ENCODE peak calls at places on chromosome 9, in five cellular contexts. One of them, this sample, is unnamed.

GRCh38 chr9:15927131-15927530 is 374.3 kb downstream of the CCDC171 start:
- DNase-seq in heart right ventricle: no peak
- DNase-seq in fibroblast of lung: peak; percentile 59
- DNase-seq in HCT116: no peak
- DNase-seq in cardiac fibroblast: peak; percentile 61
- DNase-seq in this sample: no peak

GRCh38 chr9:123475407-123475806 is 119.4 kb downstream of the CRB2 start:
- DNase-seq in heart right ventricle: no peak
- DNase-seq in cardiac fibroblast: no peak
- DNase-seq in HCT116: no peak
- DNase-seq in fibroblast of lung: no peak
- DNase-seq in this sample: no peak

GRCh38 chr9:122562134-122562760 is 9.3 kb downstream of the OR1N2 start:
- DNase-seq in cardiac fibroblast: no peak
- DNase-seq in fibroblast of lung: no peak
- DNase-seq in heart right ventricle: no peak
- DNase-seq in HCT116: no peak
- DNase-seq in this sample: no peak

GRCh38 chr9:33139421-33140228 is 27.5 kb downstream of the B4GALT1 start:
- DNase-seq in HCT116: no peak
- DNase-seq in heart right ventricle: peak; percentile 86
- DNase-seq in cardiac fibroblast: peak; percentile 97
- DNase-seq in fibroblast of lung: peak; percentile 84
- DNase-seq in this sample: peak; percentile 89

GRCh38 chr9:136154943-136155342 is 36.3 kb upstream of the TMEM250 start:
- DNase-seq in cardiac fibroblast: no peak
- DNase-seq in HCT116: no peak
- DNase-seq in heart right ventricle: no peak
- DNase-seq in fibroblast of lung: no peak
- DNase-seq in this sample: no peak

GRCh38 chr9:106878943-106879916 is 16.3 kb downstream of the ZNF462 start:
- DNase-seq in fibroblast of lung: peak; percentile 98
- DNase-seq in HCT116: no peak
- DNase-seq in cardiac fibroblast: peak; percentile 96
- DNase-seq in heart right ventricle: peak; percentile 84
- DNase-seq in this sample: peak; percentile 72

GRCh38 chr9:6645153-6646027 is at the start of gene GLDC:
- DNase-seq in cardiac fibroblast: peak; percentile 5
- DNase-seq in HCT116: peak; percentile 79
- DNase-seq in heart right ventricle: peak; percentile 12
- DNase-seq in fibroblast of lung: peak; percentile 20
- DNase-seq in this sample: no peak

GRCh38 chr9:96022445-96023031 is 147.0 kb downstream of the ERCC6L2 start:
- DNase-seq in fibroblast of lung: no peak
- DNase-seq in HCT116: no peak
- DNase-seq in cardiac fibroblast: no peak
- DNase-seq in heart right ventricle: peak; percentile 34
- DNase-seq in this sample: no peak

GRCh38 chr9:87853843-87854242 is 28.8 kb upstream of the SPATA31E1 start:
- DNase-seq in heart right ventricle: no peak
- DNase-seq in cardiac fibroblast: no peak
- DNase-seq in HCT116: no peak
- DNase-seq in fibroblast of lung: no peak
- DNase-seq in this sample: no peak

GRCh38 chr9:124045076-124045829 is 33.7 kb downstream of the LHX2 start:
- DNase-seq in heart right ventricle: peak; percentile 76
- DNase-seq in cardiac fibroblast: peak; percentile 84
- DNase-seq in HCT116: no peak
- DNase-seq in fibroblast of lung: peak; percentile 11
- DNase-seq in this sample: no peak

GRCh38 chr9:109627042-109627441 is 128.9 kb upstream of the PTPN3 start:
- DNase-seq in HCT116: no peak
- DNase-seq in cardiac fibroblast: no peak
- DNase-seq in fibroblast of lung: no peak
- DNase-seq in heart right ventricle: peak; percentile 33
- DNase-seq in this sample: no peak

GRCh38 chr9:110189001-110189400 is 19.0 kb downstream of the C9orf152 start:
- DNase-seq in cardiac fibroblast: no peak
- DNase-seq in fibroblast of lung: no peak
- DNase-seq in HCT116: no peak
- DNase-seq in heart right ventricle: no peak
- DNase-seq in this sample: no peak

GRCh38 chr9:117945286-117945685 is 241.1 kb downstream of the TLR4 start:
- DNase-seq in cardiac fibroblast: no peak
- DNase-seq in HCT116: no peak
- DNase-seq in fibroblast of lung: no peak
- DNase-seq in heart right ventricle: no peak
- DNase-seq in this sample: no peak

GRCh38 chr9:113313276-113313675 is 10.1 kb upstream of the RNF183 start:
- DNase-seq in heart right ventricle: no peak
- DNase-seq in cardiac fibroblast: no peak
- DNase-seq in fibroblast of lung: no peak
- DNase-seq in HCT116: no peak
- DNase-seq in this sample: no peak

GRCh38 chr9:111866976-111867375 is 29.6 kb upstream of the UGCG start:
- DNase-seq in cardiac fibroblast: peak; percentile 78
- DNase-seq in fibroblast of lung: peak; percentile 86
- DNase-seq in heart right ventricle: no peak
- DNase-seq in HCT116: no peak
- DNase-seq in this sample: no peak

GRCh38 chr9:131728961-131729360 is 10.9 kb downstream of the RAPGEF1 start:
- DNase-seq in fibroblast of lung: no peak
- DNase-seq in HCT116: no peak
- DNase-seq in heart right ventricle: no peak
- DNase-seq in cardiac fibroblast: no peak
- DNase-seq in this sample: no peak

GRCh38 chr9:78685471-78685870 is 388.5 kb downstream of the PSAT1 start:
- DNase-seq in HCT116: no peak
- DNase-seq in fibroblast of lung: peak; percentile 40
- DNase-seq in heart right ventricle: no peak
- DNase-seq in cardiac fibroblast: no peak
- DNase-seq in this sample: no peak

GRCh38 chr9:131290039-131290766 is 680 bp downstream of the PLPP7 start:
- DNase-seq in HCT116: no peak
- DNase-seq in heart right ventricle: no peak
- DNase-seq in fibroblast of lung: no peak
- DNase-seq in cardiac fibroblast: no peak
- DNase-seq in this sample: no peak

GRCh38 chr9:110835859-110836271 is 167.3 kb downstream of the MUSK start:
- DNase-seq in heart right ventricle: no peak
- DNase-seq in cardiac fibroblast: peak; percentile 10
- DNase-seq in fibroblast of lung: peak; percentile 86
- DNase-seq in HCT116: no peak
- DNase-seq in this sample: no peak

DNA sequence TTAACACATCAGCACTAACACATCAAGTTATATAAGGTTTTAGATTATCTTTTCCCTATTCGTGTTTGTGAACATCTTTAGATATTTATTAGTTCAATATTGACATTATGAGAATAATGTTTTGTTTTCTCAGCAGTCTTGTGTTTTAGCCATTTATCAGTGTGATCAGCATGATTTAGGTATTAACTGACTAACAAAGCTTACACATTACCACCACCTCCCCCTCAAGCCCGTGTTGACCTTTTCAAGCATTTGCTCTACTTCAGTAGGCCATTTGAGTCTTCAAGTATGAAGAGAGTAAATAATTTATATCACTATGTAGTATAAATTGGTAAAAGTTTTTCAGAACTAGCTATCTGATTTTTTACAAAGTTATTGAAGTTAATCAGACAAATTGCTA is 6.9 kb downstream of the PBX3 start:
- DNase-seq in cardiac fibroblast: no peak
- DNase-seq in fibroblast of lung: peak; percentile 25
- DNase-seq in heart right ventricle: no peak
- DNase-seq in HCT116: no peak
- DNase-seq in this sample: no peak
- H3K4me3 ChIP-seq in cardiac fibroblast: no peak overlapping the region
- H3K4me3 ChIP-seq in fibroblast of lung: no peak overlapping the region
- H3K4me3 ChIP-seq in heart right ventricle: no peak overlapping the region
- H3K4me3 ChIP-seq in HCT116: no peak overlapping the region
- H3K4me3 ChIP-seq in this sample: no peak overlapping the region

DNA sequence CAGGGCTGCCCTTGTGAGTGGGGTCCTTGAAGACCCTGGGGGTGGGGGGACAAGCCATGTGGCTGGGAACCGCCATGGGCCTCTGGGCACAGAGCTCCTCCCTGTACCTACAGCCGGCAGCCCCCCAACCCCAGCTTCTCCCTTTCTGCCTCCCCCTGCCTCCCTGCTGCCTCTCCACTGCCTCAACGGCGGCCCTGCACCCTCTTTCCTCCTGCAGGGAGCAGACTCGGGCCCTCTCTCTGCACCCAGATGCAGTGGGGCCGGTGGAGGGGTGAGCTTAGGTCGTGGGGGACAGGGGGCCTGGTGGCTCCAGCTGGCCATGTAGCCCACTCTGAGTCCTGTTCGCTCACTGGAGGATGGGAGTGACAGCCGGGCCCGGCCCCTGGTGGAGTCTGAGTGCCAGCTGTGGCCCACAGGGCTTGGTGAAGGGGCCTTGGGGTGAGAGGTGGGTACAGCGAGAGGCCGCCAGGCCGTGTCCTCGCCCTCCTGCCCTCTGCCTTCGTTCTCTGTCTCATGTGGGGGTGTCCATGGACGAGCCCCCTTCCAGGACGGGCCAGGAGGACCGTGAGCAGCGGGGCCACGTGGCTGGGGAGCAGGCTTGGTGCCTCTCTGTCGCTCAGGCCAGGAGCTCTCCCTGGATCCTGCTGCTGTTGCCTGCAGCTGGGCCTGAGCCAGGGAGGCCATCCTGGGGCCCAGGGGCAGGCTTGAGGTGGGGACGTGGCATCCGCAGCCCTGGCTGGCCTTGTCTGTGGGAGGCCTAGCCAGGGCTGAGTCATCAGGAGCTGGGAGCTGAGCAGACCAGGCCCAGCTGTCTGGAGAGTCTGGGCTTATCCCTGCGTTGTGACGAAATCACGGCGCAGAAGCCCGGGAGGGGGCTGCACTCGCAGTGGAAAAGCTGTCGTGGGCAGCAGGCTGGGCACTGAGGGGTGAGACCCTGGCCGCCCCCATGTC is 139.1 kb upstream of the COL5A1 start:
- DNase-seq in heart right ventricle: peak; percentile 58
- DNase-seq in fibroblast of lung: peak; percentile 99
- DNase-seq in HCT116: no peak
- DNase-seq in cardiac fibroblast: peak; percentile 99
- DNase-seq in this sample: peak; percentile 97
- TF ChIP-seq CTCF in heart right ventricle: no peak
- TF ChIP-seq CTCF in fibroblast of lung: no peak
- TF ChIP-seq CTCF in HCT116: no peak
- TF ChIP-seq CTCF in cardiac fibroblast: no peak
- TF ChIP-seq CTCF in this sample: no peak

GRCh38 chr9:27791311-27791710 is 218.0 kb upstream of the C9orf72 start:
- DNase-seq in heart right ventricle: no peak
- DNase-seq in cardiac fibroblast: no peak
- DNase-seq in fibroblast of lung: peak; percentile 16
- DNase-seq in HCT116: no peak
- DNase-seq in this sample: no peak

GRCh38 chr9:27787941-27788340 is 214.7 kb upstream of the C9orf72 start:
- DNase-seq in fibroblast of lung: no peak
- DNase-seq in cardiac fibroblast: no peak
- DNase-seq in HCT116: no peak
- DNase-seq in heart right ventricle: no peak
- DNase-seq in this sample: no peak

DNA sequence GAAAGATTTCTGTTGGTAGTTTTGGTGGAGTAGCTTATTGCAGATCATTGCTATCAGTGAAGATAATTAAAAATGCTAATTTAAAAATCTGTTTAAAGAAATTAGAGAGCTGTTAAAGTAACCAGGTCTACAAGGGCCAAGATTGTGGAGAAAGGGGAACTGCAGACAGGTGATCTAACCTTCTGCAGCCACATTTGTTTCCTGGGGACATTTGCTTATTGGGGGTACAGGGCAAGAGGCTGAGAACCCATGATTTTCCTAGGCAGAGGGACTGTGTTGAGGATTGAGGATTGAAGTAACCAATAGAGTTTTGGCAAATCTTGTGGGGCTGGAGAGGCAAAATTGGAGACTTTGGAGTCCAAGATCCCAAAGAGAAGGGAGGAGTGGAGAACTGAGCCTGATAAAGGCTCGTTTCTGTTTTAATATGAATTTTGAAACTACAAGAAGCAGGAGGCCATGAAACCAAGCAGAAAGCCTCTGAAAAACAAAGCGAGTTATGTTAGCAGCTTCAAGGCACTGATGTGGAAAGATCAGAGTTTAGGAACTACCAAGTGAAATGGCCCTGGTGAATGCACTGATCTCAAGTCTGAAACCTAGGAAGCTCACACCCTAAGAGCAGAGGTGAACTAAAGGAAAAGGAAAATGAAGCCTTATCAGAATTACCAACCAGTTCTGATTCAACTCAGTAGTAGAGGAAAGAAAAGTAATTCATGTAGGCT is 219.8 kb upstream of the C9orf72 start:
- DNase-seq in cardiac fibroblast: no peak
- DNase-seq in fibroblast of lung: no peak
- DNase-seq in heart right ventricle: no peak
- DNase-seq in HCT116: no peak
- DNase-seq in this sample: no peak
- H3K4me3 ChIP-seq in cardiac fibroblast: no peak overlapping the region
- H3K4me3 ChIP-seq in fibroblast of lung: no peak overlapping the region
- H3K4me3 ChIP-seq in heart right ventricle: no peak overlapping the region
- H3K4me3 ChIP-seq in HCT116: no peak overlapping the region
- H3K4me3 ChIP-seq in this sample: no peak overlapping the region

GRCh38 chr9:128341435-128341849 is 1.1 kb downstream of the SLC27A4 start:
- DNase-seq in cardiac fibroblast: peak; percentile 74
- DNase-seq in HCT116: peak; percentile 79
- DNase-seq in fibroblast of lung: peak; percentile 55
- DNase-seq in heart right ventricle: peak; percentile 55
- DNase-seq in this sample: no peak

GRCh38 chr9:128343855-128344254 is 3.5 kb downstream of the SLC27A4 start:
- DNase-seq in cardiac fibroblast: no peak
- DNase-seq in HCT116: no peak
- DNase-seq in fibroblast of lung: no peak
- DNase-seq in heart right ventricle: no peak
- DNase-seq in this sample: no peak

GRCh38 chr9:128342971-128343680 is 2.8 kb downstream of the SLC27A4 start:
- DNase-seq in cardiac fibroblast: no peak
- DNase-seq in heart right ventricle: no peak
- DNase-seq in HCT116: no peak
- DNase-seq in fibroblast of lung: no peak
- DNase-seq in this sample: no peak

GRCh38 chr9:128349125-128349524 is 8.8 kb downstream of the SLC27A4 start:
- DNase-seq in HCT116: no peak
- DNase-seq in fibroblast of lung: no peak
- DNase-seq in heart right ventricle: no peak
- DNase-seq in cardiac fibroblast: no peak
- DNase-seq in this sample: no peak

GRCh38 chr9:128344931-128345605 is 4.7 kb downstream of the SLC27A4 start:
- DNase-seq in cardiac fibroblast: no peak
- DNase-seq in heart right ventricle: no peak
- DNase-seq in HCT116: no peak
- DNase-seq in fibroblast of lung: no peak
- DNase-seq in this sample: no peak
- TF ChIP-seq CTCF in cardiac fibroblast: no peak
- TF ChIP-seq CTCF in heart right ventricle: no peak
- TF ChIP-seq CTCF in HCT116: peak; percentile 31
- TF ChIP-seq CTCF in fibroblast of lung: no peak
- TF ChIP-seq CTCF in this sample: no peak

This sample was measured in AG09309.